ENCODE peak calls at places on chromosomes 3 and 15, in six cellular contexts. A is hepatocyte, R is epithelial cell of esophagus, G is left ventricle myocardium inferior, P is neural progenitor cell, U is mucosa of descending colon. Y is an unnamed sample.

GRCh38 chr3:170511371-170511770 is 74.5 kb downstream of the SLC7A14 start:
- DNase-seq in P (no peak), U (no peak), A (no peak), G (no peak), R (no peak), Y (no peak)

GRCh38 chr3:44070841-44071240 is 170.8 kb upstream of the TOPAZ1 start:
- DNase-seq in A (no peak), G (no peak), R (no peak), U (no peak), P (no peak), Y (no peak)

GRCh38 chr15:90701880-90702630 is 15.1 kb upstream of the BLM start:
- DNase-seq in R (no peak), P (peak), G (peak), U (peak), A (no peak), Y (peak)

GRCh38 chr3:59334585-59334984 is 284.8 kb upstream of the CFAP20DC start:
- DNase-seq in P (no peak), R (peak), G (no peak), A (peak), U (no peak), Y (peak)

GRCh38 chr3:127702151-127702578 is 29.4 kb downstream of the ABTB1 start:
- DNase-seq in G (no peak), U (no peak), P (no peak), R (no peak), A (no peak), Y (no peak)

GRCh38 chr3:107271787-107272387 is 105.4 kb upstream of the CCDC54 start:
- DNase-seq in A (peak), R (peak), P (peak), U (no peak), G (no peak), Y (peak)

GRCh38 chr3:71584216-71585061 is 911 bp upstream of the FOXP1 start:
- DNase-seq in G (peak), P (peak), U (peak), R (peak), A (peak), Y (peak)

GRCh38 chr3:53303549-53303948 is 43.8 kb downstream of the DCP1A start:
- DNase-seq in R (no peak), P (no peak), G (peak), U (no peak), A (no peak), Y (no peak)

GRCh38 chr3:184741798-184742675 is 30.2 kb upstream of the MAGEF1 start:
- DNase-seq in R (no peak), G (no peak), P (peak), U (no peak), A (no peak), Y (no peak)

GRCh38 chr3:66228707-66229106 is 7.9 kb downstream of the SLC25A26 start:
- DNase-seq in A (no peak), P (no peak), R (no peak), U (no peak), G (no peak), Y (no peak)

GRCh38 chr3:157858821-157859220 is 247.4 kb downstream of the SHOX2 start:
- DNase-seq in G (no peak), U (no peak), A (no peak), P (no peak), R (no peak), Y (no peak)

GRCh38 chr3:11736136-11736833 is 92.6 kb upstream of the VGLL4 start:
- DNase-seq in R (no peak), U (no peak), A (no peak), G (no peak), P (no peak), Y (no peak)

GRCh38 chr3:128416578-128417150 is 50.0 kb downstream of the DNAJB8 start:
- DNase-seq in P (no peak), R (peak), G (no peak), U (no peak), A (peak), Y (peak)

GRCh38 chr15:74531144-74531811 is 9.7 kb upstream of the ARID3B start:
- DNase-seq in G (no peak), P (peak), A (peak), R (peak), U (no peak), Y (peak)

GRCh38 chr3:66393486-66394260 is 107.1 kb downstream of the LRIG1 start:
- DNase-seq in P (no peak), G (no peak), U (no peak), A (no peak), R (no peak), Y (peak)

GRCh38 chr3:45544024-45544718 is 50.4 kb upstream of the LIMD1 start:
- DNase-seq in U (no peak), A (no peak), R (no peak), G (no peak), P (no peak), Y (peak)

GRCh38 chr15:56342653-56343052 is 22.6 kb upstream of the TEX9 start:
- DNase-seq in P (no peak), A (no peak), G (no peak), R (peak), U (no peak), Y (peak)

GRCh38 chr3:172557515-172558220 is 34.4 kb upstream of the TNFSF10 start:
- DNase-seq in G (no peak), R (peak), A (no peak), U (no peak), P (no peak), Y (peak)

GRCh38 chr3:148737104-148737525 is 39.4 kb downstream of the AGTR1 start:
- DNase-seq in G (no peak), P (no peak), R (peak), U (no peak), A (peak), Y (no peak)

GRCh38 chr3:42169579-42169978 is 78.4 kb downstream of the TRAK1 start:
- DNase-seq in R (no peak), U (no peak), A (no peak), G (no peak), P (no peak), Y (no peak)

GRCh38 chr3:17639765-17640164 is 102.7 kb downstream of the TBC1D5 start:
- DNase-seq in U (no peak), A (peak), G (no peak), R (peak), P (no peak), Y (peak)

GRCh38 chr15:32677238-32677750 is 35.8 kb downstream of the SCG5 start:
- DNase-seq in A (peak), P (peak), U (no peak), R (no peak), G (no peak), Y (no peak)

GRCh38 chr15:59609730-59610712 is 1.6 kb upstream of the GCNT3 start:
- DNase-seq in U (no peak), P (no peak), R (no peak), G (no peak), A (no peak), Y (no peak)

GRCh38 chr3:11642455-11643162 is 1.1 kb downstream of the VGLL4 start:
- DNase-seq in U (peak), P (peak), R (peak), A (peak), G (peak), Y (peak)

GRCh38 chr3:99878005-99878404 is 60.3 kb downstream of the CMSS1 start:
- DNase-seq in G (no peak), P (no peak), A (peak), R (peak), U (no peak), Y (peak)
- H3K4me3 ChIP-seq in G (no peak), P (no peak), A (no peak), R (no peak), U (no peak), Y (no peak)

GRCh38 chr15:85312925-85313324 is 67.5 kb upstream of the AKAP13 start:
- DNase-seq in P (no peak), U (no peak), R (no peak), G (no peak), A (no peak), Y (peak)
- TF ChIP-seq CTCF in P (no peak), U (no peak), R (peak), G (no peak), A (no peak), Y (peak)

GRCh38 chr3:143975549-143976152 is 4.0 kb downstream of the DIPK2A start:
- DNase-seq in R (peak), P (peak), G (no peak), A (peak), U (peak), Y (peak)
- H3K4me3 ChIP-seq in R (peak), P (peak), G (peak), A (peak), U (no peak), Y (peak)

GRCh38 chr3:34239870-34240269 is 441.4 kb downstream of the PDCD6IP start:
- DNase-seq in P (no peak), A (no peak), G (no peak), U (peak), R (no peak), Y (no peak)

GRCh38 chr3:34238407-34238806 is 440.0 kb downstream of the PDCD6IP start:
- DNase-seq in U (no peak), P (no peak), R (no peak), A (no peak), G (no peak), Y (no peak)

GRCh38 chr3:34237946-34238345 is 439.5 kb downstream of the PDCD6IP start:
- DNase-seq in P (no peak), A (no peak), R (no peak), U (no peak), G (no peak), Y (peak)

GRCh38 chr3:34235096-34235495 is 436.7 kb downstream of the PDCD6IP start:
- DNase-seq in U (no peak), P (no peak), G (no peak), R (no peak), A (no peak), Y (no peak)

GRCh38 chr3:34239287-34239686 is 440.9 kb downstream of the PDCD6IP start:
- DNase-seq in A (no peak), U (peak), G (no peak), P (no peak), R (no peak), Y (no peak)
- TF ChIP-seq CTCF in A (no peak), U (no peak), G (no peak), P (no peak), R (no peak), Y (no peak)

GRCh38 chr3:120280566-120280965 is 4.5 kb downstream of the GPR156 start:
- DNase-seq in P (no peak), U (no peak), G (no peak), R (peak), A (no peak), Y (no peak)

GRCh38 chr3:120284702-120285507 is at the start of gene GPR156:
- DNase-seq in R (peak), G (no peak), U (no peak), P (peak), A (peak), Y (peak)

GRCh38 chr3:120280026-120280425 is 5.0 kb downstream of the GPR156 start:
- DNase-seq in P (no peak), U (no peak), G (no peak), R (no peak), A (no peak), Y (no peak)

GRCh38 chr3:120289636-120290035 is 4.6 kb upstream of the GPR156 start:
- DNase-seq in P (no peak), R (no peak), A (no peak), G (no peak), U (no peak), Y (no peak)

GRCh38 chr3:120285508-120285841 is 453 bp upstream of the GPR156 start:
- DNase-seq in P (no peak), R (no peak), G (no peak), A (no peak), U (no peak), Y (no peak)
- H3K4me3 ChIP-seq in P (peak), R (peak), G (peak), A (peak), U (no peak), Y (peak)

DNA sequence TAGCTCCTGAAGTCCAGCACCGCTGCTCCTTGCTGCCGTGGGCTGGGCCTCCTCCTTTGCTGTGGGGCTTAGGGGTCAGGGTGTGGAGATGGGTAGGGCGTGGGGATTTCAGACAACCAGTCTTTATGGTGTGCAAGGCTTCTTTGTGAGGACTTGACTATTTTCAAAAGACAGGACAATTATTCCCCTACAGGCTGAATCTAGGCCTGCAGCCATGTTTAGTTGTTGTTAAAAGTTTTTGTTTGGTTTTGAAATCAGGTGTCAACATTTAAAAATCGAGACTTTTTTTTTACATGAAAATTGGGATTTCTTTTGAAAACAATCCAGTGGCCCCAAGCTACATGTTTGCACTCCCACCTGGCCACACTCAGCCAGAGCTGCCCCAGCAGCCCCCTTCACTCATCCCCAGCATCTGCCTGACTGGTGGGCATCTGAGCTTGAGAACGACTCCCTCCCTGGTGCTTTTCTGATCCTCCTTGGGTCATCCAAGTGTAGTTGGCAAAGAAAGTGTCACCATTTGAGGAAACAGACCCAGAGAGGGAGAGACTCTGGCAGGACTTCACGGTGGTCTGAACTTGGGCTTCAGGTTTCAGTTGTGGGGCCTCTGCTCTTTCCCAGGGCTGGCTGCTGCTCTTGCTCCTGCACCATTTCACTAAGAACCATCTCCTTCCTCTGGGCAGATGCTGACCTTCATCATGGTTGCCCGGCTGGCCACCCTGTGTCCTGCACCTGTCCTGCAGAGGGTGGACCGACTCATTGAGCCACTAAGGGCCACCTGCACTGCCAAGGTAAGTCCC is 10.4 kb downstream of the RPL32 start:
- DNase-seq in A (no peak), U (no peak), R (no peak), G (no peak), P (no peak), Y (no peak)
- TF ChIP-seq CTCF in A (no peak), U (no peak), R (no peak), G (peak), P (peak), Y (peak)

GRCh38 chr3:191260431-191261303 is 61.6 kb downstream of the OSTN start:
- DNase-seq in R (no peak), G (no peak), P (peak), U (no peak), A (no peak), Y (no peak)

GRCh38 chr3:191256405-191256804 is 57.4 kb downstream of the OSTN start:
- DNase-seq in G (no peak), A (no peak), U (no peak), P (no peak), R (no peak), Y (no peak)

GRCh38 chr3:191257286-191257685 is 58.2 kb downstream of the OSTN start:
- DNase-seq in U (no peak), G (no peak), A (no peak), P (no peak), R (no peak), Y (no peak)

GRCh38 chr3:191261304-191261638 is 62.2 kb downstream of the OSTN start:
- DNase-seq in U (no peak), G (no peak), R (no peak), P (peak), A (no peak), Y (no peak)

GRCh38 chr3:191259486-191259885 is 60.4 kb downstream of the OSTN start:
- DNase-seq in U (no peak), R (no peak), G (no peak), A (no peak), P (no peak), Y (no peak)
- H3K4me3 ChIP-seq in U (no peak), R (no peak), G (no peak), A (no peak), P (no peak), Y (no peak)

DNA sequence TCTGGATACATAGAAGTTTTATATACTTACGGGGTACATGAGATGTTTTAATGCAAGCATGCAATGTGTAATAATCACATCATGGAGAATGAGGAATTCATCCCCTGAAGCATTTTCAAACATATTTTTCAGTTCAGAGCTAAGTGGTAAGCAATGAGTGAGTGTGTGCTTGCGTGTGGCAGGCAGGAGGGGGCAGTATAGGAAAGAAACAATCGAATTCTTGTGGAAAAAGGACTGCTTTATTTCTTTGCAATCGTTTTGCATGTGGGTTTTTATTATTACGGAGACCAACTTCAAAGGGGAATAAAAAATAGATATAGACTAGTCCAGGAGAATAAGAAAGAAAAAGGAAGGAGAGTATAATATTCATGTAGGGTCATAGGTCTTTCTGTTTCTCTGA is 271.6 kb downstream of the CHL1 start:
- DNase-seq in P (peak), A (peak), R (peak), G (no peak), U (no peak), Y (no peak)
- TF ChIP-seq CTCF in P (peak), A (peak), R (peak), G (peak), U (no peak), Y (peak)

GRCh38 chr3:177694951-177695350 is 497.7 kb upstream of the TBL1XR1 start:
- DNase-seq in P (no peak), G (no peak), U (no peak), A (no peak), R (no peak), Y (no peak)
- H3K4me3 ChIP-seq in P (no peak), G (no peak), U (no peak), A (no peak), R (no peak), Y (no peak)